ENCODE peak calls at places on chromosomes 2 and 18, in nine cellular contexts. B is WTC11, E is lower lobe of right lung, C is tibial artery, S is OCI-LY7, X is choroid plexus epithelial cell, Y is NB4, I is sigmoid colon, A is Peyer's patch. Z is an unnamed sample.

GRCh38 chr2:178715366-178715765 is 91.9 kb downstream of the TTN start:
- DNase-seq in B (no peak), E (no peak), C (no peak), S (no peak), X (no peak), Y (no peak), I (no peak), A (no peak), Z (no peak)

GRCh38 chr2:223459328-223459939 is 142.7 kb downstream of the SCG2 start:
- DNase-seq in B (no peak), E (no peak), C (no peak), S (peak; percentile 37), X (peak; percentile 70), Y (peak; percentile 38), I (no peak), A (no peak), Z (no peak)

GRCh38 chr18:56488739-56489138 is 149.7 kb downstream of the TXNL1 start:
- DNase-seq in B (no peak), E (no peak), C (no peak), S (no peak), X (no peak), Y (peak; percentile 22), I (no peak), A (no peak), Z (no peak)

GRCh38 chr2:204892506-204893255 is 347.4 kb downstream of the PARD3B start:
- DNase-seq in B (no peak), E (no peak), C (no peak), S (no peak), X (peak; percentile 19), Y (no peak), I (no peak), A (no peak), Z (no peak)

GRCh38 chr2:174259981-174260380 is 11.6 kb upstream of the OLA1 start:
- DNase-seq in B (no peak), E (no peak), C (no peak), S (no peak), X (peak; percentile 87), Y (peak; percentile 72), I (no peak), A (no peak), Z (no peak)

GRCh38 chr2:181674466-181674865 is 5.9 kb downstream of the NEUROD1 start:
- DNase-seq in B (no peak), E (no peak), C (no peak), S (no peak), X (no peak), Y (no peak), I (no peak), A (no peak), Z (no peak)

GRCh38 chr2:79887747-79888374 is 375.0 kb downstream of the CTNNA2 start:
- DNase-seq in B (peak; percentile 26), E (no peak), C (no peak), S (peak; percentile 57), X (peak; percentile 79), Y (peak; percentile 69), I (no peak), A (no peak), Z (no peak)

GRCh38 chr18:22510697-22511096 is 93.0 kb upstream of the CTAGE1 start:
- DNase-seq in B (no peak), E (no peak), C (no peak), S (no peak), X (no peak), Y (no peak), I (no peak), A (no peak), Z (no peak)

GRCh38 chr18:55321268-55322175 is 266.5 kb downstream of the TCF4 start:
- DNase-seq in B (peak; percentile 90), E (peak; percentile 91), C (peak; percentile 91), S (peak; percentile 79), X (peak; percentile 97), Y (peak; percentile 31), I (peak; percentile 95), A (peak; percentile 71), Z (peak; percentile 95)

GRCh38 chr2:148813603-148814065 is 61.4 kb upstream of the KIF5C start:
- DNase-seq in B (peak; percentile 93), E (no peak), C (no peak), S (peak; percentile 52), X (no peak), Y (no peak), I (no peak), A (no peak), Z (no peak)
- TF ChIP-seq CTCF in B (peak; percentile 52), E (peak; percentile 9), C (no peak), S (peak; percentile 67), X (peak; percentile 5), Y (no peak), I (no peak), A (no peak), Z (no peak)

GRCh38 chr2:148020358-148021058 is at the start of gene ORC4:
- DNase-seq in B (peak; percentile 96), E (peak; percentile 99), C (peak; percentile 98), S (peak; percentile 99), X (peak; percentile 100), Y (peak; percentile 99), I (peak; percentile 100), A (peak; percentile 98), Z (peak; percentile 98)
- TF ChIP-seq CTCF in B (no peak), E (peak; percentile 33), C (no peak), S (peak; percentile 36), X (peak; percentile 55), Y (peak; percentile 22), I (peak; percentile 31), A (peak; percentile 53), Z (peak; percentile 52)

DNA sequence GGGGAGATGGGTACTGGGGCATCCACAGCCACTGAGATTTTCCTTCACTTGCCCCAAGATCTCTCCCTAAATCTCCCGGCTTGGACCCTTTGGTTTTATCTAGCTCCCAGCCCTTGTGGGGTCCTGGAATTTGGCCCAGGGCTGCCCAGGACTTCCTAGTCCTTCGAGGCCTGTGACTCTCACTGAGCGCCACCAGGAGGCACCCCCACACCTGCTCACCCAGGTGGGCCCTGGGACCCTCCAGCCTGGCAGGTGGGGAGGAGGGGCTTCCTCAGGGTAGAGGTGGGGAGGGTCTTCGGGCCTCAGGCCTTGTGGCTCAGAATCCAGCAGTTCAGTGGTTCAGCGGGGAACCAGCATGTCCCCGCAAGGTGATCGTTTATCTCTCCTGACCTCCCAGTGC is 11.9 kb upstream of the PRSS56 start:
- DNase-seq in B (peak; percentile 53), E (no peak), C (no peak), S (no peak), X (no peak), Y (no peak), I (no peak), A (no peak), Z (no peak)
- TF ChIP-seq CTCF in B (peak; percentile 25), E (no peak), C (no peak), S (peak; percentile 10), X (no peak), Y (no peak), I (no peak), A (no peak), Z (no peak)

GRCh38 chr2:109702250-109702985 is 88.3 kb downstream of the SOWAHC start:
- DNase-seq in B (no peak), E (no peak), C (no peak), S (no peak), X (peak; percentile 92), Y (no peak), I (peak; percentile 19), A (no peak), Z (no peak)
- TF ChIP-seq CTCF in B (no peak), E (no peak), C (no peak), S (no peak), X (no peak), Y (no peak), I (no peak), A (no peak), Z (no peak)

GRCh38 chr2:216328347-216328746 is 43.9 kb downstream of the MARCHF4 start:
- DNase-seq in B (peak; percentile 17), E (no peak), C (no peak), S (no peak), X (peak; percentile 68), Y (no peak), I (no peak), A (no peak), Z (no peak)
- TF ChIP-seq CTCF in B (no peak), E (no peak), C (no peak), S (no peak), X (peak; percentile 72), Y (peak; percentile 26), I (no peak), A (no peak), Z (no peak)

GRCh38 chr2:25939257-25939668 is 43.0 kb downstream of the KIF3C start:
- DNase-seq in B (no peak), E (no peak), C (no peak), S (no peak), X (peak; percentile 41), Y (no peak), I (no peak), A (peak; percentile 59), Z (no peak)
- TF ChIP-seq CTCF in B (no peak), E (no peak), C (no peak), S (no peak), X (no peak), Y (no peak), I (no peak), A (no peak), Z (no peak)

DNA sequence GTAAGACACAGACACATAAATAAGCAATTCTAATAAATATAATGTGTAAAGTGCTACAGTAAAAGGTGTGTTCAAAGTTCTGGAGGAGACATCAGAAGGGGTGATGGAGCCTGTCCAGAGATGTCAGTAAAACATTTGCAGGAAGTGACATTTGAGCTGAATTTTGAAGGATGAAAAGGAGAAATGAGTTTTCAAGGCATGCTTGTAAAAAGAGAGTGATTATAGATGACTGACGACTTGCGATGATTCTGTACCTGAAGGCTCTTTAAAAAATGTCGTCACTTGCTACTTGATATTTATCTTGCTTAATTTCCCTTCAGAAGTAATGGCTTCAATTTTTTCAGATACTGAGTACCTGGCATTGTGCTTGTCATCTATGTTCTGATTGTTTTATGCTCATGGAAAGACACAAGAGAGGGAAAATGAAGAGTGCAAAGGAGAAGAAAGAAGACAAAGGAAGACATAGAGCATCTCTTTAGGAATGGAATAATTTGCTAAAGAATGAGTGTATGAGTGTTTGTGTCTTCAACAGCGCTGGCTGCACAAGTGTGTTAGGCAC is 73.9 kb downstream of the PLA2R1 start:
- DNase-seq in B (no peak), E (no peak), C (no peak), S (no peak), X (no peak), Y (no peak), I (no peak), A (no peak), Z (no peak)
- TF ChIP-seq CTCF in B (no peak), E (no peak), C (no peak), S (no peak), X (no peak), Y (no peak), I (no peak), A (no peak), Z (no peak)

DNA sequence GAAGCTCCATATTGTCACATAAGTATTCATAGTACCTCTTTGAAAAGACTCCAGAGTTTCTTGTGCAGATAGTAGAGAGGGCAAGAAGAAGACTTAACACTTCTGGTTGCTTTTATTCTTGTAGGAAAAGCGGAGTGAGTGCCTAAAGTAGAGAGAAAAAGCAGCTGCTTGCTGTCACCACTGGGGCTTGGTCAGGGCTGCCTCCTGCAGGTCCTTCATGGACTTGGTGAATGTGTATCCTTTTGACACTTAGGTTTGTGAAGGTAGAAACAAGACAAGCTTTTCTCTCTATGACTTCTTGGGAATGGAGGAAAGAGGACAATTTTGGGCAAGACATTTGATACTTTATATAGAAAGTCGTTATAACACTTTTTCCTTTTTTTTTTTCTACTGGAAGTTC is 312.8 kb upstream of the FANCL start:
- DNase-seq in B (peak; percentile 47), E (no peak), C (no peak), S (no peak), X (peak; percentile 30), Y (peak; percentile 13), I (no peak), A (no peak), Z (no peak)
- TF ChIP-seq CTCF in B (no peak), E (no peak), C (no peak), S (peak; percentile 20), X (peak; percentile 52), Y (peak; percentile 5), I (no peak), A (no peak), Z (no peak)

Z was measured in left ventricle myocardium inferior.